ENCODE peak calls at places on chromosomes 6 and 20, in nine cellular contexts. One of them, this sample, is unnamed.

GRCh38 chr20:23242556-23243180 is 107.9 kb upstream of the NXT1 start:
- DNase-seq in upper lobe of right lung: peak
- DNase-seq in astrocyte of the spinal cord: no peak
- DNase-seq in GM13976: no peak
- DNase-seq in foreskin keratinocyte: no peak
- DNase-seq in tibial nerve: no peak
- DNase-seq in RWPE2: no peak
- DNase-seq in AG10803: no peak
- DNase-seq in neural crest cell: no peak
- DNase-seq in this sample: no peak

GRCh38 chr6:17965397-17965796 is 22.0 kb downstream of the KIF13A start:
- DNase-seq in upper lobe of right lung: no peak
- DNase-seq in astrocyte of the spinal cord: peak
- DNase-seq in GM13976: no peak
- DNase-seq in foreskin keratinocyte: no peak
- DNase-seq in tibial nerve: no peak
- DNase-seq in RWPE2: no peak
- DNase-seq in AG10803: peak
- DNase-seq in neural crest cell: no peak
- DNase-seq in this sample: no peak

GRCh38 chr6:144853603-144854002 is 568.5 kb downstream of the UTRN start:
- DNase-seq in upper lobe of right lung: no peak
- DNase-seq in astrocyte of the spinal cord: no peak
- DNase-seq in GM13976: no peak
- DNase-seq in foreskin keratinocyte: no peak
- DNase-seq in tibial nerve: no peak
- DNase-seq in RWPE2: no peak
- DNase-seq in AG10803: no peak
- DNase-seq in neural crest cell: no peak
- DNase-seq in this sample: no peak

GRCh38 chr6:154479388-154480143 is 30.9 kb downstream of the CNKSR3 start:
- DNase-seq in upper lobe of right lung: no peak
- DNase-seq in astrocyte of the spinal cord: peak
- DNase-seq in GM13976: no peak
- DNase-seq in foreskin keratinocyte: no peak
- DNase-seq in tibial nerve: no peak
- DNase-seq in RWPE2: no peak
- DNase-seq in AG10803: peak
- DNase-seq in neural crest cell: no peak
- DNase-seq in this sample: no peak

GRCh38 chr6:14549319-14549770 is 431.8 kb downstream of the CD83 start:
- DNase-seq in upper lobe of right lung: no peak
- DNase-seq in astrocyte of the spinal cord: no peak
- DNase-seq in GM13976: no peak
- DNase-seq in foreskin keratinocyte: no peak
- DNase-seq in tibial nerve: no peak
- DNase-seq in RWPE2: no peak
- DNase-seq in AG10803: no peak
- DNase-seq in neural crest cell: peak
- DNase-seq in this sample: no peak

GRCh38 chr6:156978948-156979347 is 201.8 kb downstream of the ARID1B start:
- DNase-seq in upper lobe of right lung: no peak
- DNase-seq in astrocyte of the spinal cord: no peak
- DNase-seq in GM13976: no peak
- DNase-seq in foreskin keratinocyte: peak
- DNase-seq in tibial nerve: no peak
- DNase-seq in RWPE2: no peak
- DNase-seq in AG10803: no peak
- DNase-seq in neural crest cell: no peak
- DNase-seq in this sample: no peak

GRCh38 chr6:113340371-113340770 is 516.8 kb upstream of the MARCKS start:
- DNase-seq in upper lobe of right lung: no peak
- DNase-seq in astrocyte of the spinal cord: no peak
- DNase-seq in GM13976: no peak
- DNase-seq in foreskin keratinocyte: no peak
- DNase-seq in tibial nerve: no peak
- DNase-seq in RWPE2: no peak
- DNase-seq in AG10803: no peak
- DNase-seq in neural crest cell: no peak
- DNase-seq in this sample: no peak

GRCh38 chr6:156931283-156931682 is 154.1 kb downstream of the ARID1B start:
- DNase-seq in upper lobe of right lung: no peak
- DNase-seq in astrocyte of the spinal cord: no peak
- DNase-seq in GM13976: no peak
- DNase-seq in foreskin keratinocyte: no peak
- DNase-seq in tibial nerve: no peak
- DNase-seq in RWPE2: no peak
- DNase-seq in AG10803: no peak
- DNase-seq in neural crest cell: no peak
- DNase-seq in this sample: no peak

GRCh38 chr6:34630040-34630439 is 66.5 kb downstream of the ILRUN start:
- DNase-seq in upper lobe of right lung: no peak
- DNase-seq in astrocyte of the spinal cord: peak
- DNase-seq in GM13976: no peak
- DNase-seq in foreskin keratinocyte: peak
- DNase-seq in tibial nerve: no peak
- DNase-seq in RWPE2: no peak
- DNase-seq in AG10803: peak
- DNase-seq in neural crest cell: no peak
- DNase-seq in this sample: peak

GRCh38 chr6:139982652-139983051 is 608.2 kb upstream of the CITED2 start:
- DNase-seq in upper lobe of right lung: no peak
- DNase-seq in astrocyte of the spinal cord: peak
- DNase-seq in GM13976: no peak
- DNase-seq in foreskin keratinocyte: peak
- DNase-seq in tibial nerve: no peak
- DNase-seq in RWPE2: no peak
- DNase-seq in AG10803: peak
- DNase-seq in neural crest cell: no peak
- DNase-seq in this sample: peak

GRCh38 chr20:35318502-35319157 is 26.4 kb upstream of the FAM83C start:
- DNase-seq in upper lobe of right lung: no peak
- DNase-seq in astrocyte of the spinal cord: peak
- DNase-seq in GM13976: no peak
- DNase-seq in foreskin keratinocyte: peak
- DNase-seq in tibial nerve: no peak
- DNase-seq in RWPE2: peak
- DNase-seq in AG10803: peak
- DNase-seq in neural crest cell: no peak
- DNase-seq in this sample: no peak

GRCh38 chr6:7721654-7722053 is 4.2 kb upstream of the BMP6 start:
- DNase-seq in upper lobe of right lung: no peak
- DNase-seq in astrocyte of the spinal cord: peak
- DNase-seq in GM13976: peak
- DNase-seq in foreskin keratinocyte: no peak
- DNase-seq in tibial nerve: no peak
- DNase-seq in RWPE2: no peak
- DNase-seq in AG10803: peak
- DNase-seq in neural crest cell: no peak
- DNase-seq in this sample: no peak
- TF ChIP-seq CTCF in upper lobe of right lung: peak
- TF ChIP-seq CTCF in astrocyte of the spinal cord: peak
- TF ChIP-seq CTCF in GM13976: peak
- TF ChIP-seq CTCF in foreskin keratinocyte: peak
- TF ChIP-seq CTCF in tibial nerve: peak
- TF ChIP-seq CTCF in RWPE2: peak
- TF ChIP-seq CTCF in AG10803: peak
- TF ChIP-seq CTCF in neural crest cell: peak
- TF ChIP-seq CTCF in this sample: peak

GRCh38 chr20:46689082-46689753 is at the start of gene TP53RK:
- DNase-seq in upper lobe of right lung: peak
- DNase-seq in astrocyte of the spinal cord: peak
- DNase-seq in GM13976: peak
- DNase-seq in foreskin keratinocyte: peak
- DNase-seq in tibial nerve: peak
- DNase-seq in RWPE2: peak
- DNase-seq in AG10803: peak
- DNase-seq in neural crest cell: peak
- DNase-seq in this sample: peak
- TF ChIP-seq CTCF in upper lobe of right lung: peak
- TF ChIP-seq CTCF in astrocyte of the spinal cord: no peak
- TF ChIP-seq CTCF in GM13976: no peak
- TF ChIP-seq CTCF in foreskin keratinocyte: peak
- TF ChIP-seq CTCF in tibial nerve: peak
- TF ChIP-seq CTCF in RWPE2: peak
- TF ChIP-seq CTCF in AG10803: peak
- TF ChIP-seq CTCF in neural crest cell: peak
- TF ChIP-seq CTCF in this sample: no peak

GRCh38 chr6:104736545-104736944 is 123.2 kb downstream of the HACE1 start:
- DNase-seq in upper lobe of right lung: no peak
- DNase-seq in astrocyte of the spinal cord: no peak
- DNase-seq in GM13976: no peak
- DNase-seq in foreskin keratinocyte: no peak
- DNase-seq in tibial nerve: no peak
- DNase-seq in RWPE2: no peak
- DNase-seq in AG10803: no peak
- DNase-seq in neural crest cell: no peak
- DNase-seq in this sample: no peak
- TF ChIP-seq CTCF in upper lobe of right lung: no peak
- TF ChIP-seq CTCF in astrocyte of the spinal cord: no peak
- TF ChIP-seq CTCF in GM13976: no peak
- TF ChIP-seq CTCF in foreskin keratinocyte: no peak
- TF ChIP-seq CTCF in tibial nerve: no peak
- TF ChIP-seq CTCF in RWPE2: no peak
- TF ChIP-seq CTCF in AG10803: no peak
- TF ChIP-seq CTCF in neural crest cell: no peak
- TF ChIP-seq CTCF in this sample: no peak

GRCh38 chr20:56414842-56415765 is 3.0 kb downstream of the CASS4 start:
- DNase-seq in upper lobe of right lung: no peak
- DNase-seq in astrocyte of the spinal cord: peak
- DNase-seq in GM13976: no peak
- DNase-seq in foreskin keratinocyte: no peak
- DNase-seq in tibial nerve: no peak
- DNase-seq in RWPE2: no peak
- DNase-seq in AG10803: peak
- DNase-seq in neural crest cell: no peak
- DNase-seq in this sample: peak

GRCh38 chr20:56417402-56417801 is 5.3 kb downstream of the CASS4 start:
- DNase-seq in upper lobe of right lung: no peak
- DNase-seq in astrocyte of the spinal cord: no peak
- DNase-seq in GM13976: no peak
- DNase-seq in foreskin keratinocyte: no peak
- DNase-seq in tibial nerve: no peak
- DNase-seq in RWPE2: no peak
- DNase-seq in AG10803: no peak
- DNase-seq in neural crest cell: no peak
- DNase-seq in this sample: no peak

GRCh38 chr20:56420028-56420427 is 8.0 kb downstream of the CASS4 start:
- DNase-seq in upper lobe of right lung: no peak
- DNase-seq in astrocyte of the spinal cord: no peak
- DNase-seq in GM13976: no peak
- DNase-seq in foreskin keratinocyte: no peak
- DNase-seq in tibial nerve: no peak
- DNase-seq in RWPE2: no peak
- DNase-seq in AG10803: no peak
- DNase-seq in neural crest cell: no peak
- DNase-seq in this sample: no peak

GRCh38 chr20:56418385-56418861 is 6.4 kb downstream of the CASS4 start:
- DNase-seq in upper lobe of right lung: no peak
- DNase-seq in astrocyte of the spinal cord: no peak
- DNase-seq in GM13976: no peak
- DNase-seq in foreskin keratinocyte: no peak
- DNase-seq in tibial nerve: no peak
- DNase-seq in RWPE2: no peak
- DNase-seq in AG10803: peak
- DNase-seq in neural crest cell: no peak
- DNase-seq in this sample: no peak

DNA sequence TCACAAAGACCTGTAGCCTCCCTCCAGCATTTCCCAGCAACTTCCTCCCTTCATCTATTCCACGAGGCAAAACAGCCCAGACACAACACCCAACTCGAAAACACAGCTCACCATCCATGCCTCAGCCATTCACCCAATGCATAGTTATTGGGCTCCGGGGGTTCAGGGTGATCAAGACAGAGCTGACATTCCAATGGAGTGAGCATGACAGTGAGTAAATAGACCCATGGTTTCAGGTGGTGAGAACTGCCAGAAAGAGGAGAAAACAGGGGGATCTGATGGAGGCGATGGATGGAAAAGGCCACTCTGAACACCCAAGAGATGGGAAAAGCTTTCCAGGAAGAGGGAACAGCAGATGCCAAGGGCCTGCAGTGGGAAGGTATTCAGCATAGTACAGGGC is 5.9 kb downstream of the CASS4 start:
- DNase-seq in upper lobe of right lung: no peak
- DNase-seq in astrocyte of the spinal cord: no peak
- DNase-seq in GM13976: no peak
- DNase-seq in foreskin keratinocyte: no peak
- DNase-seq in tibial nerve: no peak
- DNase-seq in RWPE2: no peak
- DNase-seq in AG10803: peak
- DNase-seq in neural crest cell: no peak
- DNase-seq in this sample: no peak
- TF ChIP-seq CTCF in upper lobe of right lung: no peak
- TF ChIP-seq CTCF in astrocyte of the spinal cord: no peak
- TF ChIP-seq CTCF in GM13976: no peak
- TF ChIP-seq CTCF in foreskin keratinocyte: no peak
- TF ChIP-seq CTCF in tibial nerve: no peak
- TF ChIP-seq CTCF in RWPE2: no peak
- TF ChIP-seq CTCF in AG10803: no peak
- TF ChIP-seq CTCF in neural crest cell: no peak
- TF ChIP-seq CTCF in this sample: no peak

GRCh38 chr6:148973809-148974208 is 227.0 kb downstream of the UST start:
- DNase-seq in upper lobe of right lung: no peak
- DNase-seq in astrocyte of the spinal cord: peak
- DNase-seq in GM13976: no peak
- DNase-seq in foreskin keratinocyte: peak
- DNase-seq in tibial nerve: no peak
- DNase-seq in RWPE2: no peak
- DNase-seq in AG10803: peak
- DNase-seq in neural crest cell: no peak
- DNase-seq in this sample: no peak
- TF ChIP-seq CTCF in upper lobe of right lung: peak
- TF ChIP-seq CTCF in astrocyte of the spinal cord: peak
- TF ChIP-seq CTCF in GM13976: no peak
- TF ChIP-seq CTCF in foreskin keratinocyte: peak
- TF ChIP-seq CTCF in tibial nerve: peak
- TF ChIP-seq CTCF in RWPE2: peak
- TF ChIP-seq CTCF in AG10803: peak
- TF ChIP-seq CTCF in neural crest cell: peak
- TF ChIP-seq CTCF in this sample: peak

DNA sequence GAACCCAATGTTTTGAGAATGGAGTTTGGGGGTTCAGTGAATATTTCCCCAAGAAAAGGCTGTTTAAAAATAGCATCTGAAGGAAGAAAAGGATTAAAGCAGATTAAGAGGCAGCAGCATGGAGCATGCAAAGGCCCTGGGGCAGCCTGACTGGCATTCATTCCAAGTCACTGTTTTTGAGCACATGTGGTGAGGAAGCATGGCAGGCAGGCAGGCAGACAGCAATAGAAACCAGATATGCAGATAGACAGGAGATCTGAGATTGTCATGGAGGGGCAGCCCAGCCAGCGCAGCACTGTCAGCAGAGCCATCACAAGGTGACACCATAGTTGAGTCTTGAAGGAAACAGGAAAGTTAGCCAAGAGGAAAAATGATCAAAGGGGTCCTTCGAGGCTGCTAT is 37.8 kb downstream of the SIRPA start:
- DNase-seq in upper lobe of right lung: no peak
- DNase-seq in astrocyte of the spinal cord: no peak
- DNase-seq in GM13976: no peak
- DNase-seq in foreskin keratinocyte: no peak
- DNase-seq in tibial nerve: no peak
- DNase-seq in RWPE2: no peak
- DNase-seq in AG10803: no peak
- DNase-seq in neural crest cell: no peak
- DNase-seq in this sample: no peak
- TF ChIP-seq CTCF in upper lobe of right lung: no peak
- TF ChIP-seq CTCF in astrocyte of the spinal cord: no peak
- TF ChIP-seq CTCF in GM13976: no peak
- TF ChIP-seq CTCF in foreskin keratinocyte: no peak
- TF ChIP-seq CTCF in tibial nerve: no peak
- TF ChIP-seq CTCF in RWPE2: no peak
- TF ChIP-seq CTCF in AG10803: no peak
- TF ChIP-seq CTCF in neural crest cell: no peak
- TF ChIP-seq CTCF in this sample: no peak

This sample was measured in AG09319.